ENCODE peak calls at places on chromosomes 12 and 14, in eight cellular contexts. D is stomach; Q is OCI-LY7; V is GM13977; E is heart right ventricle; Z is MCF 10A; A is AG04450; G is CD8-positive, alpha-beta T cell. J is an unnamed sample.

GRCh38 chr12:3603576-3603975 is 112.6 kb downstream of the PRMT8 start:
- DNase-seq in D (no peak), G (no peak), A (no peak), Z (no peak), E (no peak), V (no peak), Q (no peak), J (no peak)

GRCh38 chr12:122183588-122183940 is 641 bp downstream of the LRRC43 start:
- DNase-seq in E (no peak), Z (no peak), A (no peak), Q (no peak), V (no peak), G (no peak), D (no peak), J (no peak)

GRCh38 chr12:59357811-59358210 is 238.0 kb upstream of the SLC16A7 start:
- DNase-seq in G (no peak), Q (no peak), A (no peak), D (no peak), V (no peak), Z (peak; percentile 18), E (no peak), J (no peak)

GRCh38 chr12:49808686-49809368 is 19.4 kb downstream of the NCKAP5L start:
- DNase-seq in E (peak; percentile 59), V (no peak), A (no peak), Z (no peak), G (no peak), D (no peak), Q (no peak), J (no peak)

GRCh38 chr14:70451874-70452273 is at the start of gene ADAM21:
- DNase-seq in A (no peak), D (no peak), V (no peak), Q (no peak), E (no peak), Z (no peak), G (no peak), J (no peak)

GRCh38 chr12:12214635-12215131 is 52.2 kb downstream of the LRP6 start:
- DNase-seq in A (no peak), V (no peak), Z (no peak), Q (peak; percentile 32), G (no peak), E (no peak), D (no peak), J (no peak)

GRCh38 chr14:34103176-34103575 is 152.3 kb upstream of the EGLN3 start:
- DNase-seq in A (no peak), Q (no peak), G (no peak), Z (no peak), D (no peak), E (no peak), V (no peak), J (no peak)

GRCh38 chr12:93097417-93097816 is 168.3 kb upstream of the EEA1 start:
- DNase-seq in V (no peak), Z (no peak), E (no peak), Q (no peak), D (no peak), A (no peak), G (no peak), J (no peak)

GRCh38 chr12:56338643-56339422 is at the start of gene IL23A:
- DNase-seq in Q (peak; percentile 80), E (no peak), A (no peak), Z (peak; percentile 33), G (peak; percentile 67), V (peak; percentile 59), D (no peak), J (peak; percentile 58)

GRCh38 chr14:93317836-93318807 is 14.7 kb downstream of the BTBD7 start:
- DNase-seq in D (no peak), G (no peak), A (no peak), Z (peak; percentile 85), E (no peak), V (no peak), Q (no peak), J (no peak)

DNA sequence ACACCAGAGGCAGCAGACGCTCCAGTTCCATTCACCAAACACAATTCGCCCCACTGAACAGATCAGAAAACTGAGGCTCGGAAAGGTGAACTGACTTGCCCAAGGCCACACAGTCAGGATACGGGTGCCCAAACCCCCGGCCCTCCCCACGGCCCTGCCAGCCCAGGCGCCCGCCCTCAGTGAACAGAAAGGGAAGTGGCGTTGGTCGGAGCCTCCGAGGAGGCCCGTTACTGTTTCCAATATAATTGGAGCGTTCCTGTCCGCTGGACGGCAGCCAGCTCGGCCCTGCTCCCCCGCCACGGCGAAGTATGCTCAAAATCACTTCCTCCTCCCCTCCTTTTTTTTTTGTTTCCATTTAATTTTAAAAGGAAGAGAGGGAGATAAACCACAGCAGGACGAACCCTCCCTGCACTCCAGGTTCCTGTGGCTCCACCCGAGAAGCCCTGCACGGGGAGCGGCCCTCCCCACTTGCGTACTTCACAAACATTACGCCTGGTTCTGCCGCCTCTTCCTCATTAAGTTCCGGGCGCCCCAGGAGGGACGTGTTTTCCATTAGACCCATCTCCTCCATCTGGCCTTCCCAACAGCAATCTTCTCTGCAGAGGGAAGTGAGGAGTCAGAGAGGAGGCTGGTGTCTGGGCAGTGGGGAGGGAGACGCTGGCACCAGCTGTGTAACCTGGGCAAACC is 61.1 kb downstream of the NCOR2 start:
- DNase-seq in V (no peak), Z (no peak), E (peak; percentile 86), A (no peak), D (peak; percentile 74), Q (no peak), G (no peak), J (no peak)
- TF ChIP-seq CTCF in V (no peak), Z (no peak), E (no peak), A (no peak), D (no peak), Q (no peak), G (no peak), J (no peak)

GRCh38 chr12:8590842-8591545 is 21.7 kb downstream of the AICDA start:
- DNase-seq in Z (peak; percentile 41), E (no peak), Q (peak; percentile 61), V (peak; percentile 83), A (no peak), G (no peak), D (no peak), J (peak; percentile 82)
- TF ChIP-seq CTCF in Z (no peak), E (no peak), Q (peak; percentile 70), V (peak; percentile 35), A (no peak), G (no peak), D (no peak), J (peak; percentile 10)

GRCh38 chr12:98741615-98742265 is 96.7 kb downstream of the APAF1 start:
- DNase-seq in V (no peak), E (no peak), G (no peak), Q (no peak), A (no peak), Z (no peak), D (no peak), J (no peak)

GRCh38 chr12:98744692-98745091 is 99.6 kb downstream of the APAF1 start:
- DNase-seq in Q (no peak), G (no peak), D (no peak), A (no peak), V (no peak), E (no peak), Z (no peak), J (no peak)

GRCh38 chr12:98741229-98741614 is 96.1 kb downstream of the APAF1 start:
- DNase-seq in A (no peak), Q (no peak), V (no peak), E (no peak), D (no peak), G (no peak), Z (no peak), J (no peak)

GRCh38 chr12:98745578-98746391 is 100.7 kb downstream of the APAF1 start:
- DNase-seq in A (no peak), D (no peak), Z (no peak), G (no peak), Q (no peak), E (no peak), V (peak; percentile 30), J (no peak)

DNA sequence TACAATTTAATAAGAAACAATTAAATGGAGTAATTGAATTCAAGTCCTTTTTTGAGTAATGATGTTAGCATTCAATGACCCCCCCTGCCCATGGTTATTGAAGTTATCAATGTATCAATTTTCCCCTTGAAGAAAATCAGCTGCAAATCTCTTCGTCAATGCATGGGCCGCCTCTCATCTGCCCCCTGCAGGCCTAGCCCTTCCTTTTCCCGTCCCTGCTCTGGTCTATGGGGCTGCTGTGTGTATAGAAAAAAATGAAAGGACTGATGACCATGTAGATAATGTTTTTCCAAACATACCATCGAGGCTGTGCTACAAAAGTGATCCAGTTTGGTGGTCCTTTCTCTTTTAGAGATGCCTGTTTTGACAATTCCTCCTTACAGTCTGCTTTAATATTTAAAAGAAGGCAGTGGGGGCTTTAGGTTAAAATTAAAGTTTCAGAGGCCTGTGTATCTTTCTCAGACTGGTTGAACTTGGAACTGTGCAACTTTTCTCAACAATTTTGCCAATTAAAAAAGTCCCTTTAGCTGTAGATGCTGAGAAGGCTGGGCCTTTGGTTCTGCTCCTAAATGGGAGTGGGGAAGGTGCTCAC is 98.4 kb downstream of the APAF1 start:
- DNase-seq in Z (peak; percentile 39), D (no peak), V (peak; percentile 45), E (no peak), A (no peak), G (no peak), Q (peak; percentile 16), J (peak; percentile 58)
- TF ChIP-seq CTCF in Z (no peak), D (no peak), V (peak; percentile 69), E (no peak), A (no peak), G (peak; percentile 11), Q (peak; percentile 81), J (peak; percentile 72)

GRCh38 chr14:28599605-28600004 is 167.0 kb upstream of the FOXG1 start:
- DNase-seq in A (no peak), Q (no peak), V (no peak), G (no peak), E (no peak), D (no peak), Z (no peak), J (no peak)

GRCh38 chr14:28599191-28599590 is 167.4 kb upstream of the FOXG1 start:
- DNase-seq in D (no peak), Q (no peak), V (no peak), A (no peak), Z (no peak), G (no peak), E (no peak), J (no peak)

DNA sequence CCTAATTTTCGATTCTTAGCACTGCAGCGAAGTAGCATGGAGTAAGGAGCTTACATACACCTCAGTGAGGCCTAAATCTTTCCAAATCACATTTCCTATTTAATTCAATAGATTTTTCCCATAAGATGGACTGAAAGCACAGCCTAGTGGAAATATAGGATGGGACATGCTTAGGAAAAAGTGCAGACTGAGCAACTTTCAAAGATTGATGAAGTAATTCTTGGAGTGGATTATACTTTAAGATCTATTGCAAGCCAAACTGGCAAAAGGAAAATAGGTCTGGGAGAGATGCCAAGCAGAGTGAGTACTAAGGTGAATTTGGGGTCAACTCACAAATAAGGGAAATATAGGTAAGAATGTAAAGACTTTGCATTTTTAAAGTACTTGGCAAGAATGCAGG is 170.3 kb upstream of the FOXG1 start:
- DNase-seq in D (no peak), Q (no peak), A (no peak), E (no peak), V (no peak), G (no peak), Z (peak; percentile 77), J (no peak)
- TF ChIP-seq CTCF in D (no peak), Q (no peak), A (no peak), E (no peak), V (no peak), G (no peak), Z (peak; percentile 31), J (no peak)